ENCODE peak calls at places on chromosomes 2 and 18, in seven cellular contexts. W is A549; J is neural progenitor cell; P is spleen; Q is CD8-positive, alpha-beta T cell; T is ovary; I is GM23248. D is an unnamed sample.

GRCh38 chr2:147739531-147739930 is 105.3 kb upstream of the ACVR2A start:
- DNase-seq in J (no peak), T (no peak), W (no peak), Q (no peak), P (no peak), I (peak; percentile 33), D (no peak)

GRCh38 chr2:71934595-71935263 is 212.9 kb downstream of the CYP26B1 start:
- DNase-seq in I (peak; percentile 92), Q (no peak), W (no peak), T (no peak), J (no peak), P (peak; percentile 37), D (no peak)

GRCh38 chr2:206642075-206643025 is at the start of gene FAM237A:
- DNase-seq in W (no peak), J (peak; percentile 89), Q (no peak), I (peak; percentile 74), T (peak; percentile 22), P (no peak), D (peak; percentile 62)

GRCh38 chr2:235330775-235331438 is 162.9 kb upstream of the AGAP1 start:
- DNase-seq in J (no peak), W (peak; percentile 76), I (peak; percentile 93), Q (no peak), P (no peak), T (no peak), D (no peak)

GRCh38 chr2:191665286-191665685 is 12.7 kb upstream of the NABP1 start:
- DNase-seq in P (no peak), J (no peak), T (no peak), Q (no peak), W (no peak), I (peak; percentile 73), D (no peak)

GRCh38 chr2:45823723-45824206 is 172.3 kb downstream of the PRKCE start:
- DNase-seq in T (no peak), W (no peak), Q (no peak), P (no peak), J (peak; percentile 34), I (peak; percentile 62), D (peak; percentile 89)

GRCh38 chr2:231613655-231614558 is 21.2 kb downstream of the TEX44 start:
- DNase-seq in Q (peak; percentile 52), W (peak; percentile 72), T (peak; percentile 88), P (peak; percentile 93), I (peak; percentile 90), J (peak; percentile 96), D (peak; percentile 81)

GRCh38 chr2:75458201-75458600 is 102.5 kb downstream of the EVA1A start:
- DNase-seq in J (no peak), W (no peak), I (no peak), T (no peak), Q (no peak), P (no peak), D (no peak)

GRCh38 chr2:174749793-174750192 is 14.5 kb downstream of the CHRNA1 start:
- DNase-seq in Q (no peak), W (no peak), P (no peak), J (no peak), T (no peak), I (no peak), D (no peak)

GRCh38 chr2:176395273-176395854 is 126.1 kb downstream of the MTX2 start:
- DNase-seq in I (no peak), T (no peak), J (no peak), Q (no peak), P (no peak), W (no peak), D (no peak)

GRCh38 chr2:37301408-37301807 is 23.2 kb downstream of the PRKD3 start:
- DNase-seq in Q (no peak), J (no peak), W (no peak), T (no peak), P (no peak), I (peak; percentile 59), D (no peak)

GRCh38 chr2:220664272-220665107 is 907.6 kb downstream of the EPHA4 start:
- DNase-seq in Q (no peak), I (peak; percentile 70), T (no peak), J (no peak), W (no peak), P (no peak), D (no peak)

GRCh38 chr2:25672500-25673169 is 742 bp downstream of the DTNB start:
- DNase-seq in W (peak; percentile 50), P (peak; percentile 93), T (peak; percentile 63), Q (peak; percentile 72), J (peak; percentile 84), I (peak; percentile 65), D (peak; percentile 73)

DNA sequence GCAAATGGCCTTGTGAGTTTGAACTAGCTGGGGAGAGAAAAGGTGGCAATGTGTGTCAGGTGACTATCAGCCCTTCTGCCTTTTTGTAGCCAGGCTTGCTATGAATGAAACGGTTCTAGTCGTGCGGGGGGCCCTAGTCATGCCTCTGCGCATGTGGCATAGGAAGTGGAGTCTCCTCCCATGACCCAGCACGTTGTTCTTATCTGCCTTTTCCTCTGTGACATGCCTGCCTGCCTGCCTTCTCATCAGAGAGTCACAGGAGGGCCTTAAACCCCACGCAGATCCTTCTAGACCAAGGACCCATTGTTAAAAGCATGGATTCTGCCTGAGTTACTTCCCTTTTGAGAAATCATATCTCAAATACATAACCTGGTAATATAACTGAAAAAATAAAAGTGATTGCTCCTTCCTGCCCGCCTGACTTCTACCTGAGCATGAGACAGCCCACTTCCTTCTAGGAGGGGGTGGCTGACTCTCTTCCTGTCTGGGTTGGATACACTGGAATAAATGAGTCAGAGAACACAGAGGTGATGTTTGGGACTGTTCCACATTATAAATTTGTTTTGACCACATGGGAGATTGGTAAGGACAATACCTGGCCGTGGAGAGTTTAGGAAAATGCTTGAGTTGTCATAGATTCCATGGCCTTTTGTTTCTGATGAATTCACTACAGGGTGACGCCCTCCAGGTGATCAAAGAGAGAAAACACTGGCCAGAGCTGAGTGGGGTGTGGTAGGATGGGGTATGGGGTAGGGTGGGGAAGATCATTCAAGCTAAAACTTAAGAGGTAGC is 49.8 kb downstream of the FBLN7 start:
- DNase-seq in P (no peak), W (no peak), J (no peak), I (no peak), Q (peak; percentile 77), T (no peak), D (no peak)
- H3K4me1 ChIP-seq in P (no peaks in the 10 kb centered on the region), W (no peaks in the 10 kb centered on the region), J (no peaks in the 10 kb centered on the region), I (no peaks in the 10 kb centered on the region), Q (peaks cover 31% of the 10 kb centered on the region), T (no peaks in the 10 kb centered on the region), D (no peaks in the 10 kb centered on the region)

GRCh38 chr2:46847726-46848421 is 67.7 kb downstream of the MCFD2 start:
- DNase-seq in I (peak; percentile 92), T (peak; percentile 52), W (no peak), J (no peak), P (no peak), Q (no peak), D (no peak)

GRCh38 chr2:46849080-46849715 is 66.4 kb downstream of the MCFD2 start:
- DNase-seq in P (no peak), Q (no peak), T (peak; percentile 45), W (peak; percentile 78), I (peak; percentile 41), J (no peak), D (no peak)

GRCh38 chr2:46850742-46851141 is 64.9 kb downstream of the MCFD2 start:
- DNase-seq in J (no peak), T (peak; percentile 89), I (peak; percentile 78), P (no peak), W (no peak), Q (no peak), D (peak; percentile 69)

GRCh38 chr2:46848446-46848845 is 67.2 kb downstream of the MCFD2 start:
- DNase-seq in T (peak; percentile 47), J (no peak), I (peak; percentile 50), Q (no peak), W (no peak), P (no peak), D (no peak)

GRCh38 chr2:46849741-46850474 is 65.7 kb downstream of the MCFD2 start:
- DNase-seq in Q (no peak), I (peak; percentile 27), W (no peak), J (no peak), P (no peak), T (peak; percentile 86), D (peak; percentile 30)
- H3K4me1 ChIP-seq in Q (no peaks in the 10 kb centered on the region), I (peaks cover 81% of the 10 kb centered on the region), W (peaks cover 78% of the 10 kb centered on the region), J (no peaks in the 10 kb centered on the region), P (peaks cover 8% of the 10 kb centered on the region), T (peaks cover 55% of the 10 kb centered on the region), D (peaks cover 59% of the 10 kb centered on the region)

GRCh38 chr2:84849271-84849952 is 31.5 kb downstream of the TRABD2A start:
- DNase-seq in Q (peak; percentile 51), T (no peak), I (peak; percentile 51), J (no peak), W (no peak), P (no peak), D (no peak)

GRCh38 chr2:84850471-84850870 is 30.4 kb downstream of the TRABD2A start:
- DNase-seq in Q (no peak), T (no peak), I (no peak), W (no peak), P (no peak), J (no peak), D (no peak)

GRCh38 chr2:84855730-84856129 is 25.2 kb downstream of the TRABD2A start:
- DNase-seq in W (no peak), P (no peak), Q (no peak), J (peak; percentile 79), T (no peak), I (no peak), D (no peak)

GRCh38 chr2:84854835-84855234 is 26.0 kb downstream of the TRABD2A start:
- DNase-seq in P (no peak), I (no peak), Q (no peak), J (no peak), W (no peak), T (no peak), D (no peak)

GRCh38 chr2:84851876-84852275 is 29.0 kb downstream of the TRABD2A start:
- DNase-seq in Q (no peak), J (no peak), I (no peak), T (no peak), W (no peak), P (no peak), D (no peak)
- H3K4me1 ChIP-seq in Q (peaks cover 94% of the 10 kb centered on the region), J (peaks cover 14% of the 10 kb centered on the region), I (no peaks in the 10 kb centered on the region), T (no peaks in the 10 kb centered on the region), W (no peaks in the 10 kb centered on the region), P (peaks cover 5% of the 10 kb centered on the region), D (no peaks in the 10 kb centered on the region)

GRCh38 chr18:51032193-51032592 is 2.2 kb downstream of the SMAD4 start:
- DNase-seq in T (no peak), W (no peak), I (peak; percentile 25), J (no peak), Q (no peak), P (no peak), D (no peak)

GRCh38 chr18:51041677-51042076 is 11.7 kb downstream of the SMAD4 start:
- DNase-seq in I (no peak), W (no peak), J (no peak), P (no peak), Q (no peak), T (no peak), D (no peak)

GRCh38 chr18:51039138-51040112 is 9.4 kb downstream of the SMAD4 start:
- DNase-seq in I (peak; percentile 43), P (no peak), J (no peak), T (no peak), W (no peak), Q (no peak), D (no peak)

GRCh38 chr18:51038110-51038509 is 8.1 kb downstream of the SMAD4 start:
- DNase-seq in Q (no peak), W (no peak), I (no peak), J (no peak), T (no peak), P (no peak), D (no peak)

DNA sequence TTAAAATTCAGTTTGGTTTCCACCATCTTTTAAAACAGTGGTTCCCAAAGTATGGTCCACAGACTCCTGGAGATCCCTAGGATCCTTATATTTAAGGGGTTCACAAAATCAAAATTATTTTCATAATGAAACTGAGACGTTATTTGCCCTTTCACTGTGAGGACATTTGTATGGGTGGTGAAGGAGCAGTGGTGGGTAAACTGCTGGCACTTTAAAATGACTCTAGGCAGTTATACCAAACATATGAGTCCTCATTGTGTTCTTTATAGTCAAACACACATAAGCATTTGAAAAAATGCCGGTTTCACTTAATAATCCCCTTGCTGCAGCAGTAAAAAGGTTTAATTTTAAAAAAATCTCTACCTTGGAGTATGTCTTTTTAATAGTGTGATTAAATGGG is 7.2 kb downstream of the SMAD4 start:
- DNase-seq in P (no peak), T (no peak), I (no peak), W (no peak), J (no peak), Q (no peak), D (no peak)
- H3K4me1 ChIP-seq in P (peaks cover 49% of the 10 kb centered on the region), T (peaks cover 17% of the 10 kb centered on the region), I (peaks cover 36% of the 10 kb centered on the region), W (peaks cover 32% of the 10 kb centered on the region), J (peaks cover 25% of the 10 kb centered on the region), Q (peaks cover 85% of the 10 kb centered on the region), D (peaks cover 57% of the 10 kb centered on the region)

D was measured in pancreas.